ENCODE peak calls at places on chromosomes 7 and 10, in eight cellular contexts. Y, T, W, H, I, Q, C and V are unnamed samples.

GRCh38 chr7:71308105-71308504 is 176.2 kb downstream of the GALNT17 start:
- DNase-seq in H (no peak), W (no peak), T (no peak), Y (peak; percentile 75), Q (no peak), C (no peak), I (no peak), V (peak; percentile 30)

GRCh38 chr7:149856583-149856982 is 17.2 kb upstream of the ATP6V0E2 start:
- DNase-seq in W (no peak), Q (no peak), C (peak; percentile 72), H (no peak), I (no peak), Y (no peak), T (no peak), V (no peak)

GRCh38 chr10:78614744-78615143 is 454.0 kb upstream of the ZMIZ1 start:
- DNase-seq in Y (no peak), C (no peak), I (no peak), H (no peak), W (no peak), T (no peak), Q (no peak), V (no peak)

GRCh38 chr7:56007167-56007652 is 42.8 kb downstream of the NIPSNAP2 start:
- DNase-seq in T (no peak), W (no peak), Q (no peak), I (no peak), Y (no peak), H (no peak), C (no peak), V (no peak)

GRCh38 chr10:34808789-34809745 is 6.0 kb downstream of the PARD3 start:
- DNase-seq in C (peak; percentile 52), I (no peak), H (peak; percentile 29), Y (no peak), Q (peak; percentile 24), T (peak; percentile 24), W (no peak), V (no peak)

GRCh38 chr10:126408953-126409641 is 20.8 kb upstream of the ADAM12 start:
- DNase-seq in Q (no peak), I (no peak), Y (no peak), T (no peak), C (no peak), H (no peak), W (no peak), V (no peak)

GRCh38 chr7:133683182-133683454 is 430.2 kb downstream of the EXOC4 start:
- DNase-seq in W (no peak), Q (no peak), H (no peak), C (no peak), I (no peak), Y (no peak), T (no peak), V (no peak)

GRCh38 chr7:155455776-155456516 is 2.0 kb upstream of the EN2 start:
- DNase-seq in H (no peak), C (no peak), T (no peak), W (no peak), Q (no peak), Y (no peak), I (no peak), V (no peak)

GRCh38 chr7:71770269-71770907 is 638.4 kb downstream of the GALNT17 start:
- DNase-seq in Q (no peak), I (no peak), Y (no peak), H (no peak), T (no peak), W (no peak), C (no peak), V (no peak)

GRCh38 chr7:149855368-149856305 is 17.5 kb downstream of the ZNF862 start:
- DNase-seq in C (no peak), H (no peak), W (no peak), I (peak; percentile 15), Q (peak; percentile 43), Y (no peak), T (no peak), V (no peak)

GRCh38 chr7:5420841-5421625 is 2.6 kb downstream of the TNRC18 start:
- DNase-seq in I (no peak), Q (no peak), T (peak; percentile 39), C (no peak), W (peak; percentile 44), H (peak; percentile 53), Y (no peak), V (peak; percentile 58)

GRCh38 chr7:94632338-94633024 is 23.5 kb downstream of the SGCE start:
- DNase-seq in Y (no peak), Q (peak; percentile 32), C (peak; percentile 93), I (peak; percentile 55), T (no peak), W (peak; percentile 88), H (no peak), V (no peak)

GRCh38 chr10:100347568-100348195 is 649 bp downstream of the SCD start:
- DNase-seq in C (no peak), T (no peak), Y (no peak), I (no peak), Q (peak; percentile 40), W (peak; percentile 36), H (no peak), V (no peak)

GRCh38 chr7:37549542-37549941 is 100.9 kb upstream of the ELMO1 start:
- DNase-seq in W (no peak), H (no peak), Q (no peak), T (no peak), C (no peak), I (no peak), Y (no peak), V (no peak)

GRCh38 chr10:12400266-12400931 is 51.1 kb downstream of the CAMK1D start:
- DNase-seq in Q (no peak), W (no peak), T (no peak), H (no peak), I (no peak), Y (no peak), C (peak; percentile 31), V (no peak)

GRCh38 chr7:112271162-112271561 is 64.7 kb downstream of the ZNF277 start:
- DNase-seq in W (no peak), C (no peak), T (no peak), I (no peak), H (no peak), Y (no peak), Q (no peak), V (no peak)

GRCh38 chr10:129622736-129623135 is 155.7 kb downstream of the MGMT start:
- DNase-seq in Q (no peak), T (no peak), I (no peak), C (no peak), W (no peak), H (no peak), Y (no peak), V (no peak)

GRCh38 chr10:61750943-61751471 is 88.3 kb downstream of the CABCOCO1 start:
- DNase-seq in W (peak; percentile 80), Q (peak; percentile 51), T (peak; percentile 88), I (peak; percentile 10), C (peak; percentile 57), H (peak; percentile 55), Y (peak; percentile 48), V (no peak)

GRCh38 chr7:40077849-40078248 is 56.6 kb downstream of the MPLKIP start:
- DNase-seq in H (no peak), T (no peak), Q (no peak), I (no peak), W (no peak), Y (no peak), C (no peak), V (no peak)

GRCh38 chr10:77287647-77288120 is 349.9 kb downstream of the KCNMA1 start:
- DNase-seq in Q (no peak), I (no peak), Y (no peak), C (no peak), H (peak; percentile 28), T (peak; percentile 8), W (no peak), V (no peak)

GRCh38 chr7:130154131-130154500 is 51.1 kb downstream of the TMEM209 start:
- DNase-seq in I (no peak), Y (no peak), C (peak; percentile 22), H (no peak), Q (no peak), T (peak; percentile 46), W (no peak), V (no peak)

GRCh38 chr10:16439294-16439693 is 2.5 kb downstream of the PTER start:
- DNase-seq in Q (no peak), C (no peak), W (no peak), T (no peak), H (no peak), Y (no peak), I (no peak), V (no peak)

GRCh38 chr10:96401036-96401435 is 42.2 kb upstream of the OPALIN start:
- DNase-seq in I (no peak), T (no peak), W (no peak), H (no peak), Y (no peak), C (no peak), Q (no peak), V (no peak)

GRCh38 chr7:34075976-34076375 is 170.6 kb downstream of the BMPER start:
- DNase-seq in W (no peak), C (no peak), Q (no peak), I (no peak), T (no peak), H (no peak), Y (no peak), V (no peak)

GRCh38 chr10:24209421-24209770 is 458 bp downstream of the KIAA1217 start:
- DNase-seq in W (peak; percentile 42), Q (peak; percentile 24), T (no peak), H (no peak), Y (no peak), C (peak; percentile 63), I (no peak), V (no peak)

GRCh38 chr10:63438506-63439498 is 27.0 kb downstream of the JMJD1C start:
- DNase-seq in H (no peak), Q (no peak), Y (no peak), W (peak; percentile 15), I (no peak), C (no peak), T (no peak), V (no peak)

GRCh38 chr10:87838650-87839049 is 20.6 kb upstream of the ATAD1 start:
- DNase-seq in W (no peak), Q (no peak), H (no peak), I (no peak), Y (no peak), T (no peak), C (no peak), V (no peak)

GRCh38 chr7:28613262-28613661 is 200.9 kb downstream of the CREB5 start:
- DNase-seq in H (no peak), W (no peak), C (no peak), Y (no peak), T (no peak), Q (no peak), I (no peak), V (no peak)

GRCh38 chr10:108601856-108602255 is 1321.5 kb downstream of the XPNPEP1 start:
- DNase-seq in I (no peak), Q (no peak), H (no peak), C (peak; percentile 78), Y (no peak), W (no peak), T (no peak), V (no peak)

GRCh38 chr7:120539321-120539720 is 266.3 kb downstream of the KCND2 start:
- DNase-seq in H (no peak), C (no peak), T (no peak), Q (no peak), I (no peak), Y (no peak), W (no peak), V (no peak)

GRCh38 chr10:101903827-101904520 is 60.4 kb upstream of the KCNIP2 start:
- DNase-seq in T (peak; percentile 26), Q (no peak), W (no peak), Y (no peak), H (no peak), C (no peak), I (no peak), V (no peak)

GRCh38 chr10:124600051-124600880 is 138.6 kb downstream of the LHPP start:
- DNase-seq in C (no peak), W (no peak), Y (no peak), I (no peak), Q (no peak), T (peak; percentile 5), H (no peak), V (no peak)

GRCh38 chr7:94888542-94888941 is 18.9 kb upstream of the PPP1R9A start:
- DNase-seq in I (peak; percentile 7), C (peak; percentile 28), Q (no peak), Y (no peak), T (peak; percentile 18), W (peak; percentile 82), H (no peak), V (no peak)

GRCh38 chr10:43748560-43748959 is 99.9 kb upstream of the ZNF32 start:
- DNase-seq in C (no peak), Y (no peak), I (no peak), Q (no peak), H (no peak), W (no peak), T (no peak), V (no peak)